ENCODE peak calls at places on chromosomes 4 and X, in nine cellular contexts. J, O, Z, P, E, D, W, U and S are unnamed samples.

GRCh38 chr4:140373328-140374129 is at the start of gene SCOC:
- ATAC-seq in U (peak), W (peak), O (peak), P (peak), D (peak), J (peak), Z (peak), E (peak), S (peak)

GRCh38 chr4:1021386-1022050 is 10.1 kb downstream of the FGFRL1 start:
- ATAC-seq in E (no peak), Z (no peak), P (no peak), D (no peak), J (no peak), O (no peak), U (peak), W (no peak), S (no peak)

GRCh38 chrX:75781618-75782017 is 3.4 kb downstream of the MAGEE2 start:
- ATAC-seq in J (peak), U (no peak), P (no peak), D (no peak), Z (no peak), O (no peak), E (no peak), W (peak), S (peak)

GRCh38 chrX:69366183-69366582 is 137.9 kb upstream of the NALF2 start:
- ATAC-seq in Z (no peak), U (no peak), W (no peak), E (no peak), D (no peak), P (no peak), J (no peak), O (no peak), S (no peak)

GRCh38 chr4:114606240-114606639 is 7.6 kb downstream of the UGT8 start:
- ATAC-seq in W (no peak), U (peak), Z (no peak), J (no peak), P (peak), D (no peak), O (no peak), E (no peak), S (no peak)

GRCh38 chr4:81921757-81922159 is 450.1 kb upstream of the RASGEF1B start:
- ATAC-seq in D (no peak), W (peak), Z (no peak), U (no peak), E (no peak), P (no peak), O (no peak), J (peak), S (no peak)

GRCh38 chr4:2598661-2599654 is 62.5 kb downstream of the FAM193A start:
- ATAC-seq in U (peak), D (no peak), E (peak), O (peak), W (peak), P (peak), J (peak), Z (peak), S (no peak)

GRCh38 chr4:82219346-82219745 is 154.4 kb downstream of the HNRNPD start:
- ATAC-seq in U (no peak), P (no peak), J (no peak), D (no peak), E (no peak), Z (no peak), O (no peak), W (no peak), S (no peak)

GRCh38 chr4:1566838-1567518 is 117.1 kb downstream of the FAM53A start:
- ATAC-seq in J (no peak), D (no peak), U (peak), P (no peak), Z (peak), W (no peak), E (no peak), O (peak), S (no peak)

GRCh38 chr4:74098628-74098995 is 383 bp downstream of the CXCL2 start:
- ATAC-seq in O (no peak), W (no peak), P (peak), U (no peak), D (no peak), J (no peak), Z (no peak), E (no peak), S (no peak)

GRCh38 chrX:53882331-53882730 is 161.9 kb downstream of the PHF8 start:
- ATAC-seq in D (peak), Z (peak), O (peak), J (peak), E (no peak), P (peak), U (peak), W (no peak), S (no peak)

GRCh38 chr4:16237715-16238114 is 11.4 kb upstream of the TAPT1 start:
- ATAC-seq in O (no peak), D (peak), U (peak), J (peak), E (no peak), W (peak), Z (no peak), P (peak), S (peak)

GRCh38 chr4:137367608-137368007 is 164.7 kb downstream of the PCDH18 start:
- ATAC-seq in P (no peak), E (no peak), D (no peak), Z (no peak), U (no peak), W (no peak), J (no peak), O (no peak), S (peak)

GRCh38 chr4:126740687-126741086 is 892.1 kb upstream of the INTU start:
- ATAC-seq in E (no peak), J (no peak), O (no peak), P (no peak), U (no peak), W (no peak), Z (no peak), D (peak), S (no peak)

GRCh38 chr4:2166253-2166652 is 75.7 kb downstream of the HAUS3 start:
- ATAC-seq in P (peak), J (peak), D (peak), O (no peak), U (peak), W (no peak), Z (no peak), E (no peak), S (no peak)

GRCh38 chrX:5314148-5314547 is 914.5 kb downstream of the NLGN4X start:
- ATAC-seq in D (no peak), J (no peak), P (no peak), Z (no peak), W (no peak), U (no peak), O (no peak), E (no peak), S (no peak)

GRCh38 chr4:120008075-120008474 is 58.6 kb downstream of the MAD2L1 start:
- ATAC-seq in Z (no peak), P (no peak), D (no peak), O (no peak), W (no peak), J (no peak), E (no peak), U (no peak), S (no peak)

GRCh38 chr4:7019367-7019766 is 23.8 kb upstream of the TADA2B start:
- ATAC-seq in P (peak), W (no peak), J (no peak), O (no peak), Z (no peak), D (peak), U (no peak), E (no peak), S (no peak)

GRCh38 chr4:139844459-139845036 is 178.9 kb downstream of the MGST2 start:
- ATAC-seq in J (no peak), P (no peak), W (no peak), Z (no peak), U (no peak), E (no peak), O (no peak), D (no peak), S (no peak)

GRCh38 chrX:54178100-54178940 is 4.7 kb downstream of the FAM120C start:
- ATAC-seq in Z (peak), D (no peak), O (no peak), U (no peak), E (no peak), W (no peak), J (no peak), P (peak), S (no peak)

GRCh38 chrX:15207994-15208393 is 61.9 kb downstream of the ASB9 start:
- ATAC-seq in E (no peak), Z (no peak), P (no peak), U (no peak), O (no peak), W (no peak), D (no peak), J (no peak), S (no peak)

GRCh38 chr4:122117743-122118142 is 34.4 kb upstream of the BLTP1 start:
- ATAC-seq in J (no peak), P (no peak), U (peak), O (no peak), Z (no peak), E (peak), W (no peak), D (no peak), S (no peak)

GRCh38 chrX:13985697-13986435 is 43.8 kb downstream of the GEMIN8 start:
- ATAC-seq in W (no peak), J (no peak), Z (no peak), O (no peak), P (no peak), U (no peak), E (no peak), D (no peak), S (no peak)

GRCh38 chr4:148173397-148174017 is 268.7 kb downstream of the NR3C2 start:
- ATAC-seq in U (peak), W (no peak), J (no peak), E (no peak), O (no peak), Z (no peak), D (no peak), P (no peak), S (no peak)

GRCh38 chr4:148166132-148166531 is 276.1 kb downstream of the NR3C2 start:
- ATAC-seq in D (no peak), Z (no peak), U (no peak), O (no peak), E (no peak), J (peak), W (peak), P (peak), S (peak)

GRCh38 chr4:148171596-148171995 is 270.6 kb downstream of the NR3C2 start:
- ATAC-seq in J (peak), O (no peak), D (no peak), Z (no peak), E (no peak), P (peak), W (no peak), U (peak), S (no peak)

DNA sequence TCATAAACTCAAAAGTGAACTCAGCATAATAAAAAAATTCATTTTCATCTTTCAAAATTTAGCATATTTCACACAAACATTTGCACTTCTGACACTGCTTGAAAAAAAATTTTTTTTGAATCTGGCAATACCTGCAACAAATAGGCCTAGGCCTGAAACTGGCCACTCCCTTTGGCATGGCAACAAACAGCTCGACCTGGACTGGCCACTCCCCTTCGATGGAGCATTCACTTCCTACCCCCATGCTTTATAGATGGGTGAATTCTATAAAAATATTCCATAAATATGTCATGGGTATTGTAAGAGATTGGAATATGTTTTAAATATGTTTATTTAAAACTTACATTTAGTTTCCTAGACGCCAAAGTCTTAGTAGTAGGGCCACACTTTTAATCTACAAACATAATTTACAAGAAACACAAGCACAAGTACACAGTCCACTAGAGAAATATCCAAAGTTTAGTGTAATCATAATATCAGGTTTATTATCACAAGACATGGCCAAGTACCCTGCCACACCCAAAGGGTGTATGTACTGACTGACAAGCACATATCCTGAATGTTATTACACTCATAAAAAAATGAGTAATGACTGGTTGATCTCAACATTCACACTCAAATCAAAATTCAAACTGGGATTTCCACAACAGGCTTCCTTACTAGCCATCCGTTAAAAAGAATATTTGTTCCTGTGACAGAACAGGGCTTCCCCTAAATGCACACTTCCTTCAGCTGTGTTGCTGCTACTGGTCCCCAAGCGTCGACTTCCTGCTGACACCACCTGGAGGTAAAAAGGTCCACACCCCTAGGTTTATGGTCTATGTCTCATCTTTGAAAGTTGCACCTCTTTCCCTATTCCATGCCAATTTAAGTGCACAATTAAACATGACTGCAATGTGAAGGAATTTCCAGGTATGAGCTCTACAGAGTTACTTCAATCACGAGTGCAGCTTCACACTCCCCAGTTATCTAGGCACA is 271.5 kb downstream of the NR3C2 start:
- ATAC-seq in Z (no peak), O (no peak), P (no peak), J (no peak), U (peak), W (no peak), D (no peak), E (peak), S (no peak)
- H3K4me3 ChIP-seq in Z (no peak), O (no peak), P (no peak), J (no peak), U (no peak), W (no peak), D (no peak), E (no peak), S (no peak)

GRCh38 chr4:112942077-112942476 is 107.4 kb upstream of the ANK2 start:
- ATAC-seq in U (no peak), P (no peak), J (no peak), E (no peak), Z (no peak), D (no peak), W (no peak), O (no peak), S (no peak)
- TF ChIP-seq CTCF in U (no peak), P (no peak), J (no peak), E (no peak), Z (no peak), D (no peak), W (no peak), O (no peak), S (no peak)

GRCh38 chr4:132901224-132901623 is 247.9 kb upstream of the PCDH10 start:
- ATAC-seq in Z (no peak), P (no peak), E (no peak), U (no peak), W (no peak), D (no peak), O (no peak), J (no peak), S (no peak)
- H3K4me3 ChIP-seq in Z (no peak), P (no peak), E (no peak), U (no peak), W (no peak), D (no peak), O (no peak), J (no peak), S (no peak)

GRCh38 chrX:152958524-152959465 is 35.1 kb downstream of the PNMA5 start:
- ATAC-seq in W (peak), E (peak), P (peak), Z (peak), U (peak), O (peak), J (peak), D (peak), S (peak)
- TF ChIP-seq CTCF in W (peak), E (peak), P (peak), Z (peak), U (peak), O (peak), J (peak), D (peak), S (peak)

GRCh38 chr4:56858302-56858644 is 36.8 kb upstream of the SPINK2 start:
- ATAC-seq in P (no peak), E (no peak), O (no peak), U (no peak), J (no peak), D (no peak), W (no peak), Z (no peak), S (no peak)

GRCh38 chr4:56861365-56861764 is 39.9 kb upstream of the SPINK2 start:
- ATAC-seq in W (no peak), P (no peak), D (no peak), O (peak), Z (no peak), U (no peak), E (no peak), J (no peak), S (no peak)

GRCh38 chr4:56859841-56860240 is 38.3 kb upstream of the SPINK2 start:
- ATAC-seq in D (no peak), W (no peak), E (no peak), J (no peak), O (no peak), Z (no peak), U (no peak), P (no peak), S (no peak)

GRCh38 chr4:56860781-56861180 is 39.3 kb upstream of the SPINK2 start:
- ATAC-seq in O (no peak), W (no peak), Z (no peak), J (no peak), D (no peak), E (no peak), U (no peak), P (no peak), S (no peak)

DNA sequence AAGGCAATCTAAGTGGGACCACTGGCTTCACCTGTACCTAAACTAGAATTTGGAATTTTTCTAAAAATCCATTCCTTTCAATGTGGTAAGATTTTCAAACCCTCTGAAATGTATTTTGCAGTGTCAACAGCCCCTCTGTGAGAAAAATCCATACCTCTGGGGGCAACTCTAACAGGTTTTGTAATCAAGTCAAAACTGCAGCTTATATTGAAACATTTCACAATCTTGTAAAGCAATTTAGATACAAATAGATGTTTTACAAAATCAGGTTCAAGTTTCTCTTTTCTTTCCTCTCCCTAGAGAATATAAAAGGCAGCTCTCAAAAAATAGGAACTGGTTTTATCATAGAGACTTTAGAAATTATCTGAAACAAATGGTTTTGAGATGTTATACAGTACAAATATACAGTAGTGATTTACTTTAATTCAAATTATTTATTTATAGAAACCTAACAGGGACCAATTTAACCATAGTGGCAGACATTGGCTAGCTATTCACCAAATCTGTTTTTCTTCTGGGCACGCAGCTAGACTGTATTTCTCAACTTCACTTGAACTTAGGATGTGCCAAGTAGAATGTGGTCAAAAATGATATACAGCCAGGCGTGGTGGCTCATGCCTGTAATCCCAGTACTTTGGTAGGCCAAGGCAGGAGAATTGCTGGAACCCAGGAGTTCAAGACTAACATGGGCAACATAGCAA is 36.2 kb upstream of the SPINK2 start:
- ATAC-seq in D (no peak), J (no peak), Z (no peak), O (no peak), E (no peak), U (no peak), P (no peak), W (no peak), S (no peak)
- H3K4me3 ChIP-seq in D (no peak), J (no peak), Z (no peak), O (no peak), E (no peak), U (no peak), P (no peak), W (no peak), S (no peak)

DNA sequence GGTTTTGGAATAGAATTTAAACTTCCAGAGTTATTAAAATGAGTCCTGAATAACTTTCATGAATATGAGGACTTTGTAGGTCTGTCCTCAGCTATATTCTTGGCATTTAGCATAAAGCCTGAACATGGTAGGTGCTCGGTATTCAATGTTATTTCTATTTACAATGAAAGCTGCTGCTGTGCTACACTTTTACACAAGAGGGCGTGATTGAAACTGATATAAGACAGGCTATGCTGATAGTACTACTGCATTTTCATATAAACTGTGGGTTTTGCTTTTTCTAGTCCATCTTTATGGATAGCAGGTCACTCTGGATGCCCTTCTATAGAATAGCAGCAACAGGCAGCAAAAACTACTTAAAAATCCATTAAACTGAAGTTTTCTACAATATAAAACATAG is 12.3 kb upstream of the GNPDA2 start:
- ATAC-seq in O (no peak), W (no peak), Z (peak), U (no peak), J (no peak), P (peak), E (no peak), D (no peak), S (no peak)
- TF ChIP-seq CTCF in O (no peak), W (peak), Z (no peak), U (no peak), J (no peak), P (no peak), E (no peak), D (no peak), S (peak)